ENCODE peak calls at places on chromosome 22, in eight cellular contexts. X, S, Q, K, P, D, A and W are unnamed samples.

GRCh38 chr22:45587638-45588481 is 83.8 kb upstream of the ATXN10 start:
- DNase-seq in S (no peak), D (no peak), Q (no peak), K (no peak), A (peak; percentile 35), X (no peak), P (no peak), W (no peak)

GRCh38 chr22:18987765-18988164 is 51.7 kb upstream of the PRODH start:
- DNase-seq in Q (no peak), S (no peak), P (no peak), X (peak; percentile 42), D (peak; percentile 31), A (no peak), K (no peak), W (peak; percentile 46)

GRCh38 chr22:37218771-37219411 is 6.6 kb upstream of the SSTR3 start:
- DNase-seq in D (no peak), A (no peak), Q (no peak), S (no peak), K (peak; percentile 84), P (no peak), X (no peak), W (no peak)

GRCh38 chr22:34308101-34308500 is 387.8 kb upstream of the LARGE1 start:
- DNase-seq in A (no peak), Q (no peak), K (no peak), P (no peak), X (no peak), D (no peak), S (no peak), W (no peak)

GRCh38 chr22:39325392-39325932 is 6.0 kb upstream of the RPL3 start:
- DNase-seq in S (no peak), X (no peak), D (no peak), Q (peak; percentile 32), A (no peak), P (no peak), K (no peak), W (no peak)

GRCh38 chr22:36376265-36376664 is 11.5 kb downstream of the MYH9 start:
- DNase-seq in Q (no peak), P (no peak), X (no peak), A (no peak), D (no peak), K (no peak), S (no peak), W (no peak)

GRCh38 chr22:19629331-19629719 is 85.0 kb upstream of the SEPTIN5 start:
- DNase-seq in Q (no peak), S (no peak), A (peak; percentile 34), D (no peak), K (no peak), X (no peak), P (no peak), W (no peak)

GRCh38 chr22:19625331-19626041 is 88.8 kb upstream of the SEPTIN5 start:
- DNase-seq in Q (no peak), S (no peak), A (peak; percentile 66), K (no peak), X (no peak), P (no peak), D (no peak), W (no peak)

GRCh38 chr22:36930041-36930935 is 16.9 kb downstream of the CSF2RB start:
- DNase-seq in X (no peak), P (no peak), K (no peak), Q (no peak), D (no peak), A (peak; percentile 74), S (no peak), W (no peak)

GRCh38 chr22:20441631-20442484 is 4.2 kb upstream of the SCARF2 start:
- DNase-seq in Q (peak; percentile 62), D (no peak), S (no peak), X (no peak), K (no peak), P (no peak), A (peak; percentile 76), W (no peak)

GRCh38 chr22:19620742-19621371 is 93.4 kb upstream of the SEPTIN5 start:
- DNase-seq in K (no peak), X (no peak), S (peak; percentile 28), Q (peak; percentile 16), D (no peak), A (peak; percentile 67), P (no peak), W (no peak)

GRCh38 chr22:27687984-27688545 is 113.5 kb downstream of the MN1 start:
- DNase-seq in D (no peak), Q (no peak), S (no peak), A (peak; percentile 1), K (no peak), P (no peak), X (no peak), W (no peak)

GRCh38 chr22:36223504-36223903 is 15.8 kb downstream of the APOL2 start:
- DNase-seq in S (no peak), X (no peak), A (no peak), K (no peak), Q (no peak), P (no peak), D (no peak), W (no peak)

GRCh38 chr22:26756675-26757293 is 99.4 kb downstream of the MIAT start:
- DNase-seq in P (peak; percentile 38), Q (peak; percentile 54), A (peak; percentile 75), S (peak; percentile 21), K (peak; percentile 68), D (peak; percentile 37), X (peak; percentile 77), W (peak; percentile 69)

GRCh38 chr22:40703731-40704130 is 24.4 kb downstream of the MCHR1 start:
- DNase-seq in P (no peak), S (no peak), D (no peak), X (no peak), K (no peak), A (no peak), Q (no peak), W (peak; percentile 72)

GRCh38 chr22:47048123-47049077 is 285.9 kb downstream of the TBC1D22A start:
- DNase-seq in P (no peak), X (no peak), Q (no peak), K (no peak), A (peak; percentile 63), S (no peak), D (no peak), W (no peak)

GRCh38 chr22:46604306-46604690 is 15.9 kb upstream of the GRAMD4 start:
- DNase-seq in P (no peak), A (no peak), K (peak; percentile 63), D (no peak), Q (no peak), S (no peak), X (no peak), W (peak; percentile 67)

GRCh38 chr22:35394011-35394312 is 6.0 kb upstream of the MCM5 start:
- DNase-seq in A (no peak), P (no peak), D (no peak), X (no peak), Q (no peak), K (no peak), S (no peak), W (no peak)

DNA sequence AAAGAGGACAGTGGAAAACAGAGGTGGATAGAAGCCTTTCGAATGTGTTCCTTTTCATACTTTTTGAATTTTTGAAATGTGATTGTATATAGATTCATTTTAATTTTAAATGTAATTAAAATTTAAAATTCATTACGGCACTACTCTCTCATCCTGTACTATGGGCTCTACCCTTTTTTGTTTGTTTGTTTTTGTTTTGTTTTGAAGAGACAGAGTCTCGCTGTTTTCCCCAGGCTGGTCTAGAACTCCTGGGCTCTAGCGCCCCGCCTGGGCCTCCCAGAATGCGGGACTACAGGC is 11.9 kb upstream of the HDHD5 start:
- DNase-seq in K (no peak), S (no peak), X (no peak), D (no peak), A (no peak), Q (no peak), P (no peak), W (no peak)
- TF ChIP-seq CTCF in K (no peak), S (no peak), X (no peak), D (no peak), A (no peak), Q (peak; percentile 44), P (no peak), W (no peak)

DNA sequence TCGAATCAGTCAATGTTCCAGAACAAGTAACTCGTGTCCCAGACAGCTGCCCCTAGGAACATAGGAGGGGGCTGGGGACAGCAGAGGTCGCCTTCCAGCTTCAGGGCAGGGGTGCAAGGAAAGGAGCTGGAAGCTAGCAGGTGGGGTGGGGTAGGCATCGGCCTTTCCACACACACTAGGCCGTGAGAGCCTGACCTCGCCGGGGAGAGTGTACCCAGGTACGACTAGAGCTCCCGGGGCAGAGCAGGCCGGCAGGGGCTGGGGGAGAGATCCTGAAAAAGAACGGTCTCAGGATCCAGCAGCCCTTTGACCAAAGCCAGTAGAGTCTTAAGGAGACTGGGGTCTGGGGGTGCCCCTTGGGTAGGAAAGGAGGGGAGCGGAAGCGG is 1127.5 kb downstream of the BRD1 start:
- DNase-seq in P (no peak), S (no peak), A (no peak), X (no peak), K (no peak), D (no peak), Q (no peak), W (no peak)
- TF ChIP-seq CTCF in P (no peak), S (no peak), A (no peak), X (no peak), K (no peak), D (no peak), Q (no peak), W (no peak)

DNA sequence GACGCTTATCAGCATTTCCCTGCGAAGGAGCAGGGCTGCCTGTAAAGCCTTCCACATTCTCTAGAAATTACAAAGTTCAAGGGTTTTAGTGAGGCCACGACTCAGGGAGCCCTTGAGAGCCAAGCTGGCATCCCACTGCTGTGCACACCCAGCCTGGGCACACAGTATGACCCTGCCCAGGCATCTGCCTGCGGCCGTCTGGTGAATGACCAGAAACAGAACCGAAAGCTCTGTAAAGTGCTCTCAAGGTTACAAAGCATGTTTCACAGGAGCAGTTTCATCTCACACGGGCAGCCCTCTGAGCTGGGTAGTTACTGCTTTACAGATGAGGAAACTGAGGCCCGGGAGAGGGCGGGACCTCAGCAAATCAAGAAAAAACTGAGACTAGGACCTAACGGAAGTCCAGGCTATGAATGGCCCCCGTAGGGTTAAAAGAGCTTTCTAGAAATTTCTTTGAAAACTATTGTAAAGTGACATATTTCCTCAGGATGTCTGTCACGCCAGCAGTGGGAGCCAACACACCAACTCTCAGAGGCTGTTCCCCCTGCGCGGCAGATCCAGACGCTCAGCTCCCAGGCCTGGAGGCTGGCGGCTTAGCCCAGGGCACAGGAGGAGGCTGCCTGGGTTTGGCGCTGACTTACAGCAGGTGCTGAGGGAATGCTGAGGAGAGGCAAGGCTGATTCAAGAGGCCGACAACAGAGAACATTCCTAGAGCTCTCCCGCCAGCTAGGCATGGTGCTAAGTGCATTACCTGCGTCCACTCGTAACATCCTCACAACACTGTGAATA is 7.7 kb upstream of the TCF20 start:
- DNase-seq in Q (peak; percentile 13), X (peak; percentile 54), A (peak; percentile 81), P (no peak), D (no peak), S (no peak), K (peak; percentile 61), W (peak; percentile 60)
- TF ChIP-seq CTCF in Q (peak; percentile 2), X (peak; percentile 41), A (no peak), P (no peak), D (peak; percentile 12), S (no peak), K (peak; percentile 27), W (peak; percentile 48)

DNA sequence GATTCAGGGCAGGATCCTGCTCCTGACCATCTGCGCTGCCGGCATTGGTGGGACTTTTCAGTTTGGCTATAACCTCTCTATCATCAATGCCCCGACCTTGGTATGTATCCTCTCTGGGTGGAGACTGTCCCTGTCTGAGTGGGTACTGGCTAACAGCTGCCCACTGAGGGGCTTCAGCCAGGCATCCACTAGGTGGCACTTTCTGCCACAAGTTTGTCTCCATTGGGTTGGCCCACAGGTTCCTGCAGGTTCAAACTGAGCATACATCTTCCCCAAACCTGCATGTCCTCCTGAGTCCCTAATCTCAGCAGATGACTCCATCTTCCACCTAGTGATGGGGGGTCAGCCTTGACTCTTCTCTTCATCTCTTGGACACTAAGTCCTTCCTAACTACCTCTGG is 4.4 kb downstream of the SLC2A11 start:
- DNase-seq in D (no peak), P (no peak), Q (peak; percentile 68), S (no peak), K (peak; percentile 70), X (peak; percentile 50), A (peak; percentile 70), W (peak; percentile 69)
- TF ChIP-seq CTCF in D (peak; percentile 54), P (no peak), Q (peak; percentile 82), S (peak; percentile 14), K (peak; percentile 78), X (peak; percentile 46), A (peak; percentile 71), W (peak; percentile 83)